ENCODE peak calls at places on chromosomes 16 and 17, in four cellular contexts. One of them, this sample, is unnamed.

GRCh38 chr17:45410144-45411091 is 22.3 kb downstream of the ARHGAP27 start:
- DNase-seq in ELR: no peak
- DNase-seq in H1: no peak
- DNase-seq in posterior cingulate gyrus: no peak
- DNase-seq in this sample: no peak

GRCh38 chr16:89843409-89844350 is 15.4 kb downstream of the SPIRE2 start:
- DNase-seq in ELR: no peak
- DNase-seq in H1: no peak
- DNase-seq in posterior cingulate gyrus: no peak
- DNase-seq in this sample: no peak

GRCh38 chr17:77107506-77108433 is 33.0 kb upstream of the SEC14L1 start:
- DNase-seq in H1: no peak
- DNase-seq in posterior cingulate gyrus: no peak
- DNase-seq in ELR: peak; percentile 71
- DNase-seq in this sample: no peak

GRCh38 chr17:46822388-46822921 is 4.0 kb upstream of the WNT3 start:
- DNase-seq in posterior cingulate gyrus: peak; percentile 55
- DNase-seq in ELR: no peak
- DNase-seq in H1: no peak
- DNase-seq in this sample: no peak

GRCh38 chr16:11759163-11759834 is 16.6 kb upstream of the TXNDC11 start:
- DNase-seq in ELR: no peak
- DNase-seq in posterior cingulate gyrus: no peak
- DNase-seq in H1: no peak
- DNase-seq in this sample: no peak

GRCh38 chr16:58644765-58645487 is 15.3 kb upstream of the CNOT1 start:
- DNase-seq in ELR: no peak
- DNase-seq in posterior cingulate gyrus: no peak
- DNase-seq in H1: no peak
- DNase-seq in this sample: no peak

GRCh38 chr17:28227278-28228108 is 91.5 kb upstream of the TMEM97 start:
- DNase-seq in ELR: peak; percentile 34
- DNase-seq in posterior cingulate gyrus: peak; percentile 93
- DNase-seq in H1: peak; percentile 94
- DNase-seq in this sample: peak; percentile 26

GRCh38 chr16:73232555-73233422 is 184.9 kb upstream of the ZFHX3 start:
- DNase-seq in H1: peak; percentile 10
- DNase-seq in ELR: peak; percentile 93
- DNase-seq in posterior cingulate gyrus: no peak
- DNase-seq in this sample: no peak

GRCh38 chr16:56305956-56306565 is 114.8 kb downstream of the GNAO1 start:
- DNase-seq in posterior cingulate gyrus: peak; percentile 69
- DNase-seq in ELR: no peak
- DNase-seq in H1: no peak
- DNase-seq in this sample: peak; percentile 27

GRCh38 chr16:166375-167116 is 768 bp downstream of the HBM start:
- DNase-seq in H1: no peak
- DNase-seq in ELR: no peak
- DNase-seq in posterior cingulate gyrus: no peak
- DNase-seq in this sample: no peak

GRCh38 chr17:29567362-29568330 is 809 bp upstream of the ABHD15 start:
- DNase-seq in H1: no peak
- DNase-seq in posterior cingulate gyrus: peak; percentile 88
- DNase-seq in ELR: peak; percentile 75
- DNase-seq in this sample: no peak

GRCh38 chr16:85564277-85565051 is 48.7 kb upstream of the GSE1 start:
- DNase-seq in H1: no peak
- DNase-seq in posterior cingulate gyrus: no peak
- DNase-seq in ELR: no peak
- DNase-seq in this sample: no peak

GRCh38 chr16:72800524-72800923 is 247.4 kb downstream of the ZFHX3 start:
- DNase-seq in posterior cingulate gyrus: no peak
- DNase-seq in ELR: no peak
- DNase-seq in H1: no peak
- DNase-seq in this sample: no peak

GRCh38 chr16:84183911-84184310 is 2.9 kb downstream of the TAF1C start:
- DNase-seq in posterior cingulate gyrus: peak; percentile 77
- DNase-seq in ELR: no peak
- DNase-seq in H1: no peak
- DNase-seq in this sample: no peak

GRCh38 chr16:78005881-78006280 is 16.5 kb upstream of the CLEC3A start:
- DNase-seq in posterior cingulate gyrus: no peak
- DNase-seq in H1: no peak
- DNase-seq in ELR: peak; percentile 4
- DNase-seq in this sample: no peak

GRCh38 chr17:56943505-56944125 is 17.2 kb downstream of the COIL start:
- DNase-seq in H1: no peak
- DNase-seq in ELR: peak; percentile 57
- DNase-seq in posterior cingulate gyrus: no peak
- DNase-seq in this sample: no peak

GRCh38 chr17:28317099-28317964 is 1.7 kb upstream of the TMEM97 start:
- DNase-seq in posterior cingulate gyrus: no peak
- DNase-seq in ELR: no peak
- DNase-seq in H1: no peak
- DNase-seq in this sample: no peak

GRCh38 chr16:71441348-71441781 is 489 bp downstream of the TLE7 start:
- DNase-seq in ELR: no peak
- DNase-seq in H1: no peak
- DNase-seq in posterior cingulate gyrus: no peak
- DNase-seq in this sample: no peak

GRCh38 chr16:65429504-65430149 is 307.8 kb upstream of the CDH11 start:
- DNase-seq in ELR: no peak
- DNase-seq in H1: no peak
- DNase-seq in posterior cingulate gyrus: no peak
- DNase-seq in this sample: no peak

GRCh38 chr16:83458612-83459011 is 349.2 kb upstream of the HSBP1 start:
- DNase-seq in posterior cingulate gyrus: no peak
- DNase-seq in H1: no peak
- DNase-seq in ELR: peak; percentile 70
- DNase-seq in this sample: no peak

GRCh38 chr17:74089869-74090464 is 113.5 kb upstream of the RPL38 start:
- DNase-seq in ELR: peak; percentile 26
- DNase-seq in H1: peak; percentile 61
- DNase-seq in posterior cingulate gyrus: no peak
- DNase-seq in this sample: peak; percentile 15

GRCh38 chr16:81863630-81864352 is 84.7 kb downstream of the PLCG2 start:
- DNase-seq in H1: no peak
- DNase-seq in ELR: no peak
- DNase-seq in posterior cingulate gyrus: no peak
- DNase-seq in this sample: no peak

This sample was measured in anterior cingulate cortex.